ENCODE peak calls at places on chromosomes 6 and 20, in nine cellular contexts. Q is breast epithelium, O is spleen, I is prostate gland, P is Panc1, N is suprapubic skin, C is HepG2, Z is GM23338, D is transverse colon. B is an unnamed sample.

GRCh38 chr20:57433658-57434389 is 42.6 kb downstream of the RBM38 start:
- DNase-seq in Q (no peak), O (peak; percentile 81), I (no peak), P (no peak), N (no peak), C (no peak), Z (no peak), D (no peak), B (no peak)

GRCh38 chr6:148509789-148510581 is 167.3 kb downstream of the SASH1 start:
- DNase-seq in Q (no peak), O (no peak), I (no peak), P (no peak), N (peak; percentile 88), C (no peak), Z (no peak), D (peak; percentile 59), B (no peak)

GRCh38 chr6:20333870-20334269 is 67.8 kb upstream of the E2F3 start:
- DNase-seq in Q (no peak), O (no peak), I (no peak), P (no peak), N (no peak), C (no peak), Z (no peak), D (no peak), B (no peak)

GRCh38 chr20:48638546-48638945 is 189.3 kb downstream of the PREX1 start:
- DNase-seq in Q (no peak), O (peak; percentile 58), I (no peak), P (peak; percentile 73), N (no peak), C (no peak), Z (no peak), D (no peak), B (no peak)

GRCh38 chr6:142907017-142907470 is 37.9 kb downstream of the HIVEP2 start:
- DNase-seq in Q (no peak), O (no peak), I (no peak), P (no peak), N (no peak), C (no peak), Z (no peak), D (no peak), B (no peak)

GRCh38 chr6:145929037-145929633 is 35.0 kb downstream of the SHPRH start:
- DNase-seq in Q (no peak), O (no peak), I (no peak), P (peak; percentile 24), N (no peak), C (peak; percentile 49), Z (peak; percentile 59), D (no peak), B (no peak)

GRCh38 chr6:145139451-145139850 is 595.9 kb downstream of the EPM2A start:
- DNase-seq in Q (no peak), O (no peak), I (no peak), P (no peak), N (no peak), C (no peak), Z (no peak), D (no peak), B (no peak)

GRCh38 chr6:6811151-6812002 is 222.9 kb downstream of the LY86 start:
- DNase-seq in Q (peak; percentile 62), O (no peak), I (no peak), P (peak; percentile 43), N (no peak), C (peak; percentile 73), Z (peak; percentile 84), D (peak; percentile 77), B (peak; percentile 65)

GRCh38 chr6:99816795-99817194 is 177.2 kb downstream of the MCHR2 start:
- DNase-seq in Q (no peak), O (no peak), I (no peak), P (no peak), N (no peak), C (no peak), Z (no peak), D (no peak), B (no peak)

GRCh38 chr6:159691963-159692287 is 1.1 kb downstream of the SOD2 start:
- DNase-seq in Q (no peak), O (peak; percentile 77), I (no peak), P (no peak), N (no peak), C (peak; percentile 34), Z (peak; percentile 16), D (no peak), B (no peak)

GRCh38 chr6:11333292-11333849 is 100.9 kb upstream of the NEDD9 start:
- DNase-seq in Q (no peak), O (no peak), I (no peak), P (no peak), N (no peak), C (no peak), Z (peak; percentile 12), D (no peak), B (no peak)

DNA sequence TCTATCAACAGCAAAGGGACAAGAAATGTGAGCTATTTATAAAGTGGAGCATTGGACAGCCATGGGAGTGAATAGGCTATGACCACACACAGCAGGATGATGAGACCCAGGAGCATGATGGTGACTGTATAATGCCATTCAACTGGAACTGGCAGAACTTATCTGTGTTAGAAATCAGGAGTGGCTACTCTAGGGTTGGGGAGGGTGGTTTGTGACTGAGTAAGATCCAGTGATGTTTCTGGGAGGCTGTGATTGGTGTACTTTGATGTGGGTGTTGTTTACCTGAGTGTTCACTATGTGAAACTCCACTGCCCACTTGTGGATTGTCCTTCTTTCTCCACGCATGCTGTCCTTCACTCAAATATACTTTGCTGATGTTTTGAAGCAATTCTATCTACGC is 11.5 kb upstream of the HLA-B start:
- DNase-seq in Q (no peak), O (no peak), I (no peak), P (no peak), N (no peak), C (no peak), Z (no peak), D (no peak), B (no peak)
- TF ChIP-seq CTCF in Q (no peak), O (no peak), I (no peak), P (no peak), N (no peak), C (no peak), Z (no peak), D (no peak), B (no peak)

DNA sequence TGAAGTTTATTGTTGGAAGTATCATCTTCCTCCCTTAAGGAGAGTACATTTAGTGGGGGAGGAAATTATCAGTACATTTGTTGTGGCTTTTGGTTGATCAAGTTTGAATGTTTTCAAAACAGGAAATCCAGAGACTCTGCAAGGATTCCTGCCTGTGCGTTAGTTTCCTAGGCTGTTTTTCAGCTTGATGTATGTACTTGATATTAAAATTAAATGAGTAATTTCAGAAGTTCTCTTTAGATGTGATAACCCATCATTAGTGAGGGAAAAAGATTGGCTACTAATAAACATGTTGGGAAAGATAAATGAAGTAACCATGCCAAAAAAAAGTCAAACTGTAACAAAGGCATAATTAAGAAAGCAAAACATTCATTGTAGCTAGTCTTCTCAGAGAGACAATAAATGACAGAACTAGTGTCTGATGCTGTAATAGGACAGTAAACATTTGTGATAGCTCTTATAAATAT is 88.0 kb upstream of the TULP1 start:
- DNase-seq in Q (no peak), O (no peak), I (no peak), P (no peak), N (no peak), C (no peak), Z (no peak), D (no peak), B (no peak)
- TF ChIP-seq POLR2AphosphoS5 in Q (no peak), O (no peak), I (peak; percentile 12), P (no peak), N (no peak), C (no peak), Z (no peak), D (no peak), B (no peak)

GRCh38 chr6:157251565-157252247 is 71.6 kb downstream of the TMEM242 start:
- DNase-seq in Q (no peak), O (no peak), I (no peak), P (no peak), N (no peak), C (no peak), Z (no peak), D (no peak), B (no peak)
- TF ChIP-seq CTCF in Q (no peak), O (no peak), I (no peak), P (no peak), N (no peak), C (no peak), Z (no peak), D (no peak), B (no peak)

GRCh38 chr6:362924-363249 is 28.7 kb upstream of the IRF4 start:
- DNase-seq in Q (no peak), O (peak; percentile 72), I (no peak), P (no peak), N (no peak), C (no peak), Z (no peak), D (no peak), B (no peak)

GRCh38 chr6:359261-360035 is 32.1 kb upstream of the IRF4 start:
- DNase-seq in Q (no peak), O (peak; percentile 83), I (no peak), P (no peak), N (no peak), C (no peak), Z (no peak), D (no peak), B (no peak)

GRCh38 chr6:362231-362923 is 29.2 kb upstream of the IRF4 start:
- DNase-seq in Q (no peak), O (peak; percentile 19), I (no peak), P (no peak), N (no peak), C (no peak), Z (no peak), D (no peak), B (no peak)

GRCh38 chr6:361411-362132 is 30.0 kb upstream of the IRF4 start:
- DNase-seq in Q (no peak), O (peak; percentile 69), I (no peak), P (no peak), N (no peak), C (no peak), Z (no peak), D (no peak), B (no peak)

GRCh38 chr6:360791-361373 is 30.7 kb upstream of the IRF4 start:
- DNase-seq in Q (no peak), O (peak; percentile 78), I (no peak), P (no peak), N (no peak), C (no peak), Z (no peak), D (no peak), B (no peak)
- TF ChIP-seq POLR2AphosphoS5 in Q (no peak), O (no peak), I (no peak), P (no peak), N (no peak), C (no peak), Z (no peak), D (no peak), B (no peak)

B was measured in stomach.